ENCODE peak calls at places on chromosomes 12 and 14, in seven cellular contexts. O is suprapubic skin, B is IMR-90, Q is A549, V is uterus, D is tibial nerve, N is HepG2. R is an unnamed sample.

GRCh38 chr12:87687362-87687761 is 341.8 kb downstream of the C12orf50 start:
- DNase-seq in O (no peak), B (peak), Q (peak), V (no peak), D (no peak), N (no peak), R (no peak)

GRCh38 chr12:118164798-118165486 is 29.0 kb downstream of the PEBP1 start:
- DNase-seq in O (no peak), B (peak), Q (peak), V (no peak), D (no peak), N (peak), R (no peak)

GRCh38 chr12:113102811-113103210 is 32.8 kb downstream of the RASAL1 start:
- DNase-seq in O (no peak), B (no peak), Q (no peak), V (no peak), D (no peak), N (no peak), R (no peak)

GRCh38 chr12:120529641-120530314 is 820 bp upstream of the COQ5 start:
- DNase-seq in O (no peak), B (peak), Q (peak), V (no peak), D (no peak), N (peak), R (no peak)

GRCh38 chr14:74572829-74573360 is 39.1 kb downstream of the LTBP2 start:
- DNase-seq in O (no peak), B (peak), Q (no peak), V (no peak), D (no peak), N (no peak), R (no peak)

GRCh38 chr12:52496054-52496453 is 3.0 kb upstream of the KRT6A start:
- DNase-seq in O (no peak), B (no peak), Q (no peak), V (no peak), D (no peak), N (no peak), R (no peak)

GRCh38 chr14:61965030-61965745 is 203.0 kb downstream of the SNAPC1 start:
- DNase-seq in O (no peak), B (peak), Q (peak), V (no peak), D (no peak), N (peak), R (no peak)

GRCh38 chr12:102483466-102483865 is 3.1 kb upstream of the IGF1 start:
- DNase-seq in O (no peak), B (no peak), Q (no peak), V (no peak), D (no peak), N (no peak), R (no peak)

GRCh38 chr12:87348071-87348470 is 681.1 kb downstream of the C12orf50 start:
- DNase-seq in O (no peak), B (no peak), Q (peak), V (no peak), D (no peak), N (no peak), R (no peak)

GRCh38 chr12:77768558-77768957 is 62.1 kb upstream of the NAV3 start:
- DNase-seq in O (no peak), B (no peak), Q (no peak), V (no peak), D (no peak), N (no peak), R (no peak)

GRCh38 chr14:80493620-80494019 is 282.3 kb upstream of the DIO2 start:
- DNase-seq in O (no peak), B (no peak), Q (no peak), V (no peak), D (no peak), N (no peak), R (no peak)

GRCh38 chr14:52307870-52308269 is 6.2 kb upstream of the PTGER2 start:
- DNase-seq in O (no peak), B (no peak), Q (no peak), V (no peak), D (no peak), N (no peak), R (no peak)

GRCh38 chr12:65525501-65526141 is 247.1 kb downstream of the MSRB3 start:
- DNase-seq in O (no peak), B (peak), Q (no peak), V (no peak), D (no peak), N (no peak), R (no peak)

GRCh38 chr12:132451172-132451835 is 38.6 kb upstream of the FBRSL1 start:
- DNase-seq in O (no peak), B (no peak), Q (no peak), V (no peak), D (no peak), N (no peak), R (no peak)

GRCh38 chr14:96616168-96616681 is 114.0 kb downstream of the PAPOLA start:
- DNase-seq in O (peak), B (no peak), Q (no peak), V (no peak), D (no peak), N (no peak), R (no peak)

GRCh38 chr14:79920180-79920579 is 291.1 kb downstream of the DIO2 start:
- DNase-seq in O (no peak), B (no peak), Q (no peak), V (no peak), D (no peak), N (no peak), R (no peak)

GRCh38 chr14:36863271-36863670 is 201.6 kb downstream of the PAX9 start:
- DNase-seq in O (no peak), B (no peak), Q (no peak), V (no peak), D (no peak), N (no peak), R (no peak)

GRCh38 chr12:53325539-53326061 is 4.2 kb upstream of the AAAS start:
- DNase-seq in O (peak), B (no peak), Q (peak), V (peak), D (no peak), N (peak), R (peak)

GRCh38 chr14:95895720-95896119 is 19.1 kb downstream of the TUNAR start:
- DNase-seq in O (no peak), B (no peak), Q (peak), V (no peak), D (no peak), N (peak), R (no peak)

GRCh38 chr14:23068792-23069412 is 11.6 kb upstream of the CDH24 start:
- DNase-seq in O (no peak), B (peak), Q (peak), V (peak), D (peak), N (peak), R (peak)

GRCh38 chr14:29108908-29109307 is 342.3 kb downstream of the FOXG1 start:
- DNase-seq in O (no peak), B (no peak), Q (no peak), V (no peak), D (no peak), N (no peak), R (no peak)
- TF ChIP-seq CTCF in O (no peak), B (no peak), Q (no peak), V (no peak), D (no peak), N (no peak), R (no peak)

GRCh38 chr14:104792945-104793702 is 2.4 kb downstream of the AKT1 start:
- DNase-seq in O (no peak), B (no peak), Q (no peak), V (no peak), D (no peak), N (no peak), R (no peak)

GRCh38 chr14:104793703-104793959 is 1.9 kb downstream of the AKT1 start:
- DNase-seq in O (no peak), B (no peak), Q (no peak), V (no peak), D (no peak), N (no peak), R (no peak)

GRCh38 chr14:104795468-104795780 is at the start of gene AKT1:
- DNase-seq in O (no peak), B (no peak), Q (no peak), V (no peak), D (no peak), N (no peak), R (no peak)

GRCh38 chr14:104794641-104795467 is 694 bp downstream of the AKT1 start:
- DNase-seq in O (no peak), B (peak), Q (no peak), V (no peak), D (no peak), N (no peak), R (no peak)

DNA sequence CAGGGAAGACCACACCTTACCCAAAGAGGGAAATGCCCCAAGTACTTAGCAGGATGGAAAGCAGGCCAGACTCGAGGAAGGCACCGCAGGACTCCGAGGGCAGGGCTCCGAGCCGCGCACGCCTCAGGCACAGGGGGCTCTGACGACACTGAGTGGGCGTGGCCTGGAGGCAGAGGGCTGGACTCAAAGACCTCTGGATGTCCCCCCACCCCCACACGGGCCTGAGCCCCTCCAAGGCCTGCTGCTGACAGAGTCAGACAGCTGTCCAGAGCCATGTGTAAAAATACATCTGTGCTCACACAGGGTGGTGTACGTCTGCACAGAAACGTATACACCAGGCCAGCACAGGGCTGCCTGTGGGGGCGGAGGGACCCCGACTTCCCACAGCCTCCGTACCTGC is 1.4 kb downstream of the AKT1 start:
- DNase-seq in O (no peak), B (peak), Q (peak), V (no peak), D (no peak), N (peak), R (no peak)
- TF ChIP-seq POLR2A in O (no peak), B (no peak), Q (no peak), V (no peak), D (no peak), N (no peak), R (no peak)

GRCh38 chr14:100470523-100470897 is 116.7 kb downstream of the BEGAIN start:
- DNase-seq in O (no peak), B (no peak), Q (no peak), V (no peak), D (no peak), N (no peak), R (no peak)
- TF ChIP-seq CTCF in O (no peak), B (no peak), Q (no peak), V (no peak), D (no peak), N (no peak), R (no peak)

DNA sequence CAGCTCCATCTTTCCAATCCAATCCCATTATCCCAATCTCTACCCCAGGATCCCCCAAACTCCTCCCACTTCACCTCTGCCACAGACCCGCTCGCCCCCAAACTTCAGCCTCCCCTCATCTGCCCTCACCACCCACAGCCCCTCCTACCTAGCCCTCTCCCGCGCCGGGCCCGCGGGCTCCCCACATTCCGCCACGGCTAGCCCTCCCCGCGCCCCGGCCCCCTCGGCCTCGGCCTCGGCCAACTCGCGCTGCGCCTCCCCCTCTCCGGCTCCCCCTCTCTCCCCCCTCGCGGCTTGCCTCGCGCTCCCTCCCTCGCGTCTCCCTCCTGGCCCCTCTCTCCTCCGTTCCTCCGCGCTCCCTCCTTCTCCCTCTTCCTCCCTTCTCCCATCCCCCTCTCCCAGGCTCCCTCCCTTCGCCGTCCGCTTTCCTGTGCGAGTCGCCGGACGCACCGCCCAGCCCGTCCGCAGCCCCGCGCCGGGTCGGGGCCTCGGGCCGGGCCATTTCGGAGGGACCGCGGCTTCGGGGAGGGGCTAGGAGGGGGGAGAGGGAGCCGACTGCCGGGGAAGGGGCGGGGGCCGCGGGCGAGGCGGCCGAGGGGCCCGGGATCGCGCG is at the start of gene ATN1:
- DNase-seq in O (peak), B (peak), Q (peak), V (peak), D (peak), N (no peak), R (peak)
- TF ChIP-seq POLR2A in O (no peak), B (peak), Q (peak), V (peak), D (peak), N (no peak), R (peak)

DNA sequence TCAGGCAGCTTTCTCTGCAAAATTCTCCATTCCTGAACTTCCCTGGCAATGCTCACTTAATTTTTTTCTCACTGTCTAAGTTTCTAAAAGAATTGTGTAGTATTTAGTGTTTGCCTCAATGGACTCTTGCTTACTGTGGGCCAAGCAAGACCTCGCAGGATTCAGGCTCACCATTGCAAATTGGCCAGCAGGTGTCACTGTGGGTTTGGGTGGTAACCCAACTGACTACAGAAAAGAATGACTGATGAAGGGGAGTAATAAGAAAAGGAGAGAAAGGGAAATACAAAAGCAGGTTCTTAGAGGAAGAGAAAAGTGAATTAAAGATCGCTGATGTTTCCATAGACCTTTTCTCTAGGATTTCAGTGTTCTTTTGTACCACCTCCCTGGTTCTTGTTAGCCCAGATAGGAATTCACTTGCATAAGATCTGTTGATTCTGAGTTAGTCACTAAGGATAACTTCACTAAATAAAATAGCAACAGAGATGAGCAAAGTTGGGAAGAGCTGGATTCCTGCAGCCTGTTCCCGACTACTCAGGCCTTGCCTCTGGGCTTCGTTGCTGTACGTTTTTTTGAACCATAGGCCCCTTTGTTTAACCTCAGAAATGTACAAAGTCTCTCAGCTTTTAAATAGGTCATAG is 386.5 kb upstream of the DDHD1 start:
- DNase-seq in O (peak), B (peak), Q (peak), V (peak), D (peak), N (peak), R (peak)
- TF ChIP-seq CTCF in O (peak), B (peak), Q (peak), V (peak), D (peak), N (peak), R (peak)

R was measured in gastrocnemius medialis.